ENCODE peak calls at places on chromosomes 13 and 19, in nine cellular contexts. Q is psoas muscle, R is endodermal cell, H is right lobe of liver, I is bronchial epithelial cell, W is cardiac muscle cell, X is ascending aorta, V is heart left ventricle, P is Caco-2. K is an unnamed sample.

GRCh38 chr13:29994911-29995601 is 144.6 kb upstream of the UBL3 start:
- DNase-seq in Q (no peak), R (no peak), H (no peak), I (no peak), W (no peak), X (no peak), V (no peak), P (no peak), K (no peak)

GRCh38 chr19:38304866-38305429 is 897 bp downstream of the C19orf33 start:
- DNase-seq in Q (no peak), R (peak; percentile 98), H (no peak), I (peak; percentile 83), W (no peak), X (no peak), V (peak; percentile 49), P (peak; percentile 93), K (peak; percentile 88)

GRCh38 chr13:30346159-30346788 is 38.9 kb upstream of the KATNAL1 start:
- DNase-seq in Q (no peak), R (no peak), H (no peak), I (no peak), W (no peak), X (no peak), V (no peak), P (no peak), K (no peak)

GRCh38 chr13:103184413-103184812 is 118.2 kb upstream of the SLC10A2 start:
- DNase-seq in Q (no peak), R (no peak), H (no peak), I (no peak), W (no peak), X (no peak), V (no peak), P (no peak), K (no peak)

GRCh38 chr13:23899555-23899954 is 2.3 kb upstream of the C1QTNF9B start:
- DNase-seq in Q (no peak), R (no peak), H (no peak), I (peak; percentile 37), W (peak; percentile 59), X (no peak), V (no peak), P (peak; percentile 43), K (no peak)

GRCh38 chr13:43664700-43665191 is 122.0 kb downstream of the ENOX1 start:
- DNase-seq in Q (no peak), R (peak; percentile 57), H (no peak), I (peak; percentile 41), W (peak; percentile 62), X (no peak), V (peak; percentile 18), P (peak; percentile 72), K (no peak)

GRCh38 chr19:10872551-10873107 is 1.3 kb downstream of the CARM1 start:
- DNase-seq in Q (no peak), R (peak; percentile 46), H (no peak), I (no peak), W (no peak), X (no peak), V (no peak), P (no peak), K (no peak)

GRCh38 chr13:72462726-72463125 is 264.7 kb downstream of the MZT1 start:
- DNase-seq in Q (no peak), R (no peak), H (no peak), I (no peak), W (no peak), X (no peak), V (no peak), P (no peak), K (no peak)

GRCh38 chr19:1843116-1843515 is 5.2 kb downstream of the REXO1 start:
- DNase-seq in Q (no peak), R (no peak), H (no peak), I (no peak), W (no peak), X (no peak), V (no peak), P (no peak), K (no peak)

GRCh38 chr19:1845642-1846041 is 2.6 kb downstream of the REXO1 start:
- DNase-seq in Q (no peak), R (no peak), H (no peak), I (no peak), W (no peak), X (no peak), V (no peak), P (no peak), K (no peak)

GRCh38 chr19:1841209-1841924 is 6.9 kb downstream of the REXO1 start:
- DNase-seq in Q (no peak), R (no peak), H (no peak), I (no peak), W (no peak), X (no peak), V (no peak), P (no peak), K (no peak)

GRCh38 chr19:1844536-1845515 is 3.5 kb downstream of the REXO1 start:
- DNase-seq in Q (peak; percentile 5), R (no peak), H (no peak), I (no peak), W (no peak), X (no peak), V (no peak), P (no peak), K (peak; percentile 67)

DNA sequence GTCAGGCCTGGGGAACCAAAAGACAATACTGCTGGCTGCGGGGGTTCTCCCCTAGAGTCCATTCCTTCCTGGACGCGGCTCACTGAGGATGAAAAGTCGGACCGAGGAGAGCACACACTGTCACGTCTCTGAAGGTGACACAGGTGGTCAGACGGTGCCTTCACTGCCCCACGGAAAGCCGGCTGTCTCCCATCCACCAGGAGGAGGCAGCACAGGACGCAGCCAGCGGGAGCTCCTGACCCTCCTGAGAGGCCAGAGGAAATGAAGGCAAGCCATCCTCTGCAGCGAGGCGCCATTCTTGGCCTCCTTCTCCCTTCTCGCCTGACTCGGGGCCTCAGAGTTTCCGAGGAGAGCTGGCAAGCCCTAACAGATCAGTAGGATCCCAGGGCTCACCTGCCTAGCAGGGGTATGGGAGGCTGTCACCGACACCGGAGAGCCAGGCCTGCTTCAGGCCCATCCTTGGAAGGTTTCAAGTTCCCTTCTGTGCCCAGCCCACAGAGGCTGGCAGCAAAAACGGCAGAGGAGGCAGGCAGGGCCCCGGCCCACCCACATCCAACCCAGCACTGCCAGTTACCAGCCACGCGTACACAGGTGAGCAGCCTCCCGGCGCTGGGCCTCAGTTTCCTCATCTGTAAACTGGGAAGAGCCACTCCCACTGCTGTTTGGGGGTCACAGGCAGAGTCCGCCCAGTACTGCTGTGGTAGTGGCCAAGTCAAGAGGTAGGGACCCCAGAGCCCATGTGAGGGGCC is 4.5 kb downstream of the REXO1 start:
- DNase-seq in Q (no peak), R (peak; percentile 84), H (no peak), I (no peak), W (no peak), X (no peak), V (no peak), P (no peak), K (peak; percentile 68)
- TF ChIP-seq CTCF in Q (no peak), R (peak; percentile 65), H (no peak), I (peak; percentile 18), W (no peak), X (no peak), V (no peak), P (no peak), K (no peak)

GRCh38 chr13:50133277-50133953 is 118.2 kb downstream of the KCNRG start:
- DNase-seq in Q (no peak), R (peak; percentile 74), H (no peak), I (no peak), W (no peak), X (no peak), V (no peak), P (no peak), K (no peak)

GRCh38 chr13:50130686-50131051 is 115.4 kb downstream of the KCNRG start:
- DNase-seq in Q (no peak), R (peak; percentile 80), H (no peak), I (peak; percentile 32), W (peak; percentile 52), X (peak; percentile 69), V (peak; percentile 32), P (peak; percentile 47), K (no peak)

GRCh38 chr13:50129923-50130685 is 114.9 kb downstream of the KCNRG start:
- DNase-seq in Q (peak; percentile 81), R (peak; percentile 82), H (no peak), I (no peak), W (peak; percentile 61), X (peak; percentile 79), V (peak; percentile 52), P (peak; percentile 43), K (no peak)

GRCh38 chr13:50131998-50132936 is 117.0 kb downstream of the KCNRG start:
- DNase-seq in Q (no peak), R (peak; percentile 82), H (no peak), I (no peak), W (peak; percentile 4), X (no peak), V (no peak), P (no peak), K (no peak)

DNA sequence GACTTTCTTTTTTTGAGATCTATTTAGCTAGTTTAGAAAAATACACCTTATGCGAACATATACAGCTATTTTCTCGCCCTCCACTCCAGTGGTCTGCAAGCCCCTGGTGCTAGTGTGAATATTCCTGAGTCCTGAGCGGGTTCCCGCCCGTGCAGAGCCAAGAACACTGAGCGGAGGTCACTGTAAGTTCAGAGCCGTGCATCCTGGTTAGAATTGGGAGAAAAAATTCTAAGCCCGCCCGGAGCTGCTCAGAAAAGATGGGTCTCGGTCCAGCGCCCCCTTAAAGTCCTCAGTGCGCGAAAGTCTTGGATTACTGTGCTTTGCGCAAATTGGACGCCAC is 117.7 kb downstream of the KCNRG start:
- DNase-seq in Q (no peak), R (peak; percentile 54), H (no peak), I (no peak), W (no peak), X (no peak), V (no peak), P (no peak), K (no peak)
- H3K27me3 ChIP-seq in Q (peaks cover 6% of the 10 kb centered on the region), R (peaks cover 100% of the 10 kb centered on the region), H (peaks cover 5% of the 10 kb centered on the region), I (peaks cover 19% of the 10 kb centered on the region), W (peaks cover 95% of the 10 kb centered on the region), X (peaks cover 9% of the 10 kb centered on the region), V (peaks cover 35% of the 10 kb centered on the region), P (no peaks in the 10 kb centered on the region), K (peaks cover 64% of the 10 kb centered on the region)

DNA sequence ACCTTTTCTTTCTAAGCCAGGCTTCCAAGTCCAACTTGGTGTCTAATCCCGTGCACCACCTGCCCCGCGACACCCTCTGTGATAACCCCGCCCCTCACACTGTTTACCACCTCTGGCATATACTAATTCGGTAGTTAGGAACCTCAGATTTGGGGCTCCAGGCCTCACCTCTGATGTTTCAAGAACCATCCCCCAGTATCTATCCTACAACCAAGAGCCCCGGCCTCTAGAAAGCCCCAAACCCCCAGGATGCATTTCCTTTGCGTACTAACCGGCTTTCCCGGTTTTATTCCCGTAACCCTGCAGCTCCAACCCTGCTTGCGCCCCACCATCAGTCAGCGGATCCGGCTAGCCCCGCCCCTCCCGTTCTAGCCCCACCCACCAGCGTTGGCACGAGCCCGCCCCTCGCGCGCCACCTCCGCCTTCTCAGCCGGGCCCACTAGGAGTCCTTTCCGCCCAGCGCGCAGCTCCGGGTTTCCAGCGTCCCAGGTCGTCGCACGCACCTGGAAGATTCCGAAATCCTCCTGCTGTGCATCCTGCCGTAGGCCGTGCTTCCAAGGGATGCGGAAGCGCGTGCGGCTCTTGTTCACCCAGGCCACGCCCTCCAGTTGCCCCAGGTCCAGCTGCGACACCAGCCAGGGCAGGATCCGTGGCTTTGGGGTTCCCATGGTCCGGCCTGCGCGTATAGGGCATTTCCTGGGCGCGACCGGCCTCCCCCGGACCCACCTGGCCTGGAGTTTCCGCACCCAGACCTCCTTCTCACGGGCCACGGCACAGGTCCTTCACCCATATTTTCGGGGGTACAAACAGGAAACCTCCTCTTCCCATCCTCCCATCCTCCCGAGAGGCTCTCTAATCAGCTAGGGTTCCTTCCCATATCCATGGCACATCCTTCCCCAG is 1.2 kb downstream of the IRF3 start:
- DNase-seq in Q (peak; percentile 89), R (peak; percentile 99), H (peak; percentile 95), I (peak; percentile 90), W (peak; percentile 80), X (peak; percentile 94), V (peak; percentile 90), P (peak; percentile 95), K (peak; percentile 92)
- TF ChIP-seq CTCF in Q (no peak), R (peak; percentile 48), H (no peak), I (peak; percentile 11), W (no peak), X (peak; percentile 12), V (no peak), P (no peak), K (peak; percentile 18)

DNA sequence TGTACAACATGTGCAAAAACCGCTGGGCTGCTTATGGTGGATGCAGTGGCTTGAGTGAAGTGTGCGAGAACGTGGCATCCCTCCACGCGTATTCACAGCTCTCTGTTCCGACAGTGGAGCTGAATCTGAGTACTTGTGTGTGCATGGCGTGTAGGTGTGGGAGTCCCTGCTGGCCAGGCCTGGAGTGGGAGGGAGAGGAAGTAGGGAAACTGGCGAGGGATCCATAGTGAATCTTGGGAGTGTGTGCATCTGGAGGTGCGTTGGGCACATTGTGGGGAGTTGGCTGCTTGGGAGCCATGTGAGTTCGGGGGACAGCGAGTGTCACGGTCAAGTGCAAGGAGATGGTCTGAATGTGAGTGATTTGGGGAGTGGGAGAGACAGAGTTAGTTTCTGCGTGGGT is 2.4 kb downstream of the KLC3 start:
- DNase-seq in Q (no peak), R (no peak), H (no peak), I (no peak), W (no peak), X (no peak), V (no peak), P (no peak), K (no peak)
- H3K27me3 ChIP-seq in Q (peaks cover 12% of the 10 kb centered on the region), R (peaks cover 20% of the 10 kb centered on the region), H (no peaks in the 10 kb centered on the region), I (no peaks in the 10 kb centered on the region), W (peaks cover 31% of the 10 kb centered on the region), X (peaks cover 21% of the 10 kb centered on the region), V (peaks cover 30% of the 10 kb centered on the region), P (no peaks in the 10 kb centered on the region), K (peaks cover 81% of the 10 kb centered on the region)

K was measured in left lung.